ENCODE peak calls at places on chromosome 2, in six cellular contexts. Z is hepatocyte; I is upper lobe of right lung; W is progenitor cell of endocrine pancreas; H is CD8-positive, alpha-beta T cell; C is AG09319. R is an unnamed sample.

GRCh38 chr2:178681081-178681480 is 126.1 kb downstream of the TTN start:
- DNase-seq in H (no peak), Z (no peak), W (no peak), C (no peak), I (no peak), R (no peak)

GRCh38 chr2:133312335-133312734 is 255.9 kb downstream of the NCKAP5 start:
- DNase-seq in I (no peak), W (no peak), Z (no peak), H (no peak), C (no peak), R (no peak)

GRCh38 chr2:188789951-188790350 is 184.2 kb upstream of the COL3A1 start:
- DNase-seq in I (no peak), Z (no peak), W (no peak), C (no peak), H (no peak), R (no peak)

GRCh38 chr2:65465857-65466256 is 33.5 kb upstream of the SPRED2 start:
- DNase-seq in W (no peak), H (no peak), Z (no peak), I (no peak), C (no peak), R (no peak)

GRCh38 chr2:171523339-171523931 is 1.2 kb downstream of the CYBRD1 start:
- DNase-seq in Z (peak; percentile 65), W (peak; percentile 21), I (peak; percentile 86), H (peak; percentile 11), C (peak; percentile 36), R (no peak)

GRCh38 chr2:62305421-62306176 is 109.7 kb downstream of the B3GNT2 start:
- DNase-seq in H (peak; percentile 38), W (no peak), C (no peak), Z (peak; percentile 20), I (no peak), R (no peak)

GRCh38 chr2:205534997-205535396 is 147.3 kb upstream of the NRP2 start:
- DNase-seq in H (no peak), I (no peak), C (no peak), W (no peak), Z (no peak), R (no peak)

GRCh38 chr2:121626777-121627524 is 22.3 kb downstream of the CLASP1 start:
- DNase-seq in C (no peak), H (no peak), Z (peak; percentile 37), W (no peak), I (no peak), R (no peak)

GRCh38 chr2:10006248-10007147 is 36.9 kb upstream of the KLF11 start:
- DNase-seq in Z (no peak), I (peak; percentile 67), C (no peak), W (no peak), H (no peak), R (no peak)

GRCh38 chr2:32357545-32358482 is 991 bp downstream of the BIRC6 start:
- DNase-seq in I (peak; percentile 76), H (peak; percentile 36), Z (peak; percentile 53), W (peak; percentile 34), C (no peak), R (peak; percentile 68)

GRCh38 chr2:115165529-115166109 is 723.2 kb downstream of the DPP10 start:
- DNase-seq in C (no peak), Z (peak; percentile 68), I (no peak), W (no peak), H (no peak), R (no peak)

GRCh38 chr2:11450791-11451190 is 15.2 kb downstream of the E2F6 start:
- DNase-seq in W (no peak), Z (no peak), H (no peak), C (no peak), I (no peak), R (no peak)

GRCh38 chr2:219454217-219454616 is 19.6 kb downstream of the SPEG start:
- DNase-seq in H (no peak), Z (no peak), C (no peak), I (no peak), W (no peak), R (no peak)

GRCh38 chr2:148971547-148971946 is 67.0 kb upstream of the LYPD6B start:
- DNase-seq in Z (no peak), I (no peak), W (no peak), H (no peak), C (no peak), R (no peak)

GRCh38 chr2:98457045-98457696 is 12.5 kb downstream of the INPP4A start:
- DNase-seq in C (peak; percentile 83), Z (no peak), W (no peak), H (no peak), I (no peak), R (no peak)

GRCh38 chr2:37625156-37625555 is 46.3 kb downstream of the CDC42EP3 start:
- DNase-seq in C (no peak), I (no peak), Z (no peak), W (no peak), H (no peak), R (no peak)

GRCh38 chr2:54559593-54560145 is 103.5 kb downstream of the SPTBN1 start:
- DNase-seq in H (no peak), W (no peak), I (no peak), Z (peak; percentile 53), C (peak; percentile 54), R (no peak)

GRCh38 chr2:3377279-3377611 is 373 bp downstream of the EIPR1 start:
- DNase-seq in I (no peak), Z (no peak), W (no peak), H (no peak), C (no peak), R (no peak)

GRCh38 chr2:217784996-217785543 is 217.7 kb downstream of the TNS1 start:
- DNase-seq in Z (no peak), C (no peak), W (no peak), I (no peak), H (no peak), R (no peak)

GRCh38 chr2:23360571-23361125 is 24.3 kb upstream of the KLHL29 start:
- DNase-seq in C (no peak), I (no peak), H (no peak), W (no peak), Z (peak; percentile 48), R (no peak)

GRCh38 chr2:37549598-37549997 is 121.8 kb downstream of the CDC42EP3 start:
- DNase-seq in Z (no peak), C (no peak), I (no peak), W (no peak), H (no peak), R (no peak)

GRCh38 chr2:215680605-215681598 is 245.0 kb upstream of the FN1 start:
- DNase-seq in Z (peak; percentile 55), W (no peak), I (no peak), H (peak; percentile 21), C (no peak), R (no peak)

GRCh38 chr2:107338571-107338970 is 452.6 kb upstream of the ST6GAL2 start:
- DNase-seq in H (no peak), Z (no peak), I (no peak), W (no peak), C (no peak), R (no peak)

GRCh38 chr2:29117636-29118303 is 2.6 kb downstream of the CLIP4 start:
- DNase-seq in I (no peak), C (no peak), H (no peak), W (no peak), Z (peak; percentile 46), R (no peak)

GRCh38 chr2:99659874-99660273 is 170.1 kb upstream of the REV1 start:
- DNase-seq in H (no peak), Z (no peak), C (no peak), I (no peak), W (no peak), R (no peak)

GRCh38 chr2:231421051-231421580 is 25.6 kb downstream of the B3GNT7 start:
- DNase-seq in C (no peak), Z (no peak), H (no peak), W (no peak), I (no peak), R (no peak)

GRCh38 chr2:122136071-122136470 is 380.6 kb downstream of the TSN start:
- DNase-seq in Z (no peak), W (no peak), C (no peak), I (no peak), H (no peak), R (no peak)

GRCh38 chr2:122519806-122520205 is 764.4 kb downstream of the TSN start:
- DNase-seq in H (no peak), Z (peak; percentile 9), I (no peak), C (no peak), W (no peak), R (no peak)

GRCh38 chr2:128377071-128377910 is 58.6 kb upstream of the HS6ST1 start:
- DNase-seq in Z (no peak), H (no peak), C (no peak), W (no peak), I (peak; percentile 53), R (peak; percentile 36)

GRCh38 chr2:162217596-162217995 is 25.6 kb downstream of the FAP start:
- DNase-seq in H (no peak), C (peak; percentile 52), Z (no peak), W (no peak), I (no peak), R (no peak)

DNA sequence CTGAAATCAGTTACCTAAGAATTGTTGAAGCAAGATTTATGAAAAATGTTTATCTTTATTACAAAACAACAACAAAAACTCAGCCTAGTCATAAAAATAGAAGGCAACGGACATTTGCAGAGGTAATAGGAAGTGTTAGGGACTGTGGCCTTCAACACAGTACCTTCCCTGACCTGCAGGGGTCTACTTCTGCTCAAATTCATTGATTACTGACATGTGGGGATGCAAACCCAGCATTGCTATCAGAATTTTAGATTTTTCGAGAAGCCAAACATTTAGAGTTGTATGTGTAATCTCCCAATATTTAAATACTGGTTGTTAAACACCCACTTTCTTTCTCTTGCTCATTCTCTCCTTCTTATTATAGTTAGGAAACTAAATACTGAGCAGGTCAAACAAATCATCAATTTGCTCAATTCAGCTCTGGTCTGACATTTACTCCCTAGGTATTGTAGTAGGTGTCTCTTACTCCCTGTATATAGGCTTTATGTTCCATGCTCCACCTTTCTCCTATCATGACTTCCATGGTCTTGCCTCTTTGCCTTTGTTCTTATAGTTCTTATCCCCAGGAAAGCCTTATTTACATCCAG is 198.5 kb downstream of the UBE2E3 start:
- DNase-seq in Z (no peak), W (no peak), I (no peak), C (no peak), H (peak; percentile 34), R (no peak)
- TF ChIP-seq CTCF in Z (peak; percentile 15), W (peak; percentile 61), I (peak; percentile 47), C (peak; percentile 23), H (peak; percentile 64), R (no peak)

GRCh38 chr2:105888625-105889024 is 143.9 kb downstream of the NCK2 start:
- DNase-seq in W (no peak), Z (no peak), C (no peak), H (no peak), I (no peak), R (no peak)
- TF ChIP-seq CTCF in W (no peak), Z (no peak), C (no peak), H (no peak), I (peak; percentile 24), R (no peak)

DNA sequence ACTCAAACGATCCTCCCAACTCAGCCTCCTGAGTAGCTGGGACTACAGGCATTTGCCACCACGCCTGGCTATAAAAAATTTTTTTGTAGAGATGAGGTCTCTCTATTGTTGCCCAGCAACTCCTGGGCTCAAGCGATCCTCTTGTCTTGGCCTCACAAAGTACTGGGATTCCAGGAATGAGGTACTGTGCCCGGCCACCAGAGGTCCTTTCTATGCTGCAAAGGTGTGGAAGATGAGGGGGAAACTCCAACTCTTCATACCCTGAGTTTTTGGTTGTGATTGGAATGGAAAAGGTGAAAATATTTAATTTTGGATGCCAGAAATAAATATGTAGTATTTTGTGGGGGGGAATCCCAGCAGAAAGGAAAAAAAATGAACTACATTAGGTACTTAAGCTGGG is 36.0 kb downstream of the MRPL33 start:
- DNase-seq in Z (peak; percentile 36), W (no peak), H (no peak), I (no peak), C (no peak), R (no peak)
- TF ChIP-seq CTCF in Z (peak; percentile 51), W (peak; percentile 61), H (no peak), I (peak; percentile 53), C (peak; percentile 48), R (peak; percentile 49)

GRCh38 chr2:227377461-227378351 is 1.4 kb downstream of the TM4SF20 start:
- DNase-seq in W (no peak), C (no peak), H (no peak), I (no peak), Z (no peak), R (no peak)
- TF ChIP-seq CTCF in W (no peak), C (no peak), H (no peak), I (no peak), Z (no peak), R (no peak)